ENCODE peak calls at places on chromosomes 6 and 20, in ten cellular contexts. B is heart right ventricle; G is heart left ventricle; Y is neuronal stem cell; E is naive thymus-derived CD4-positive, alpha-beta T cell; O is cardiac muscle cell; V is uterus; N is ascending aorta; M is psoas muscle; C is aorta. U is an unnamed sample.

GRCh38 chr6:75012018-75012417 is 193.8 kb downstream of the COL12A1 start:
- DNase-seq in N (no peak), E (no peak), G (no peak), M (no peak), C (no peak), B (no peak), O (peak), V (no peak), Y (no peak), U (no peak)

GRCh38 chr6:19736066-19736465 is 101.1 kb upstream of the ID4 start:
- DNase-seq in G (no peak), Y (no peak), B (no peak), M (no peak), O (no peak), N (no peak), V (no peak), C (no peak), E (no peak), U (no peak)

GRCh38 chr6:100806280-100806679 is 74.8 kb downstream of the ASCC3 start:
- DNase-seq in N (no peak), Y (no peak), M (no peak), V (no peak), O (peak), C (no peak), G (no peak), E (no peak), B (no peak), U (no peak)

GRCh38 chr20:32982617-32983458 is 21.4 kb downstream of the SUN5 start:
- DNase-seq in G (peak), N (no peak), Y (no peak), O (no peak), E (no peak), V (no peak), B (peak), C (peak), M (no peak), U (no peak)

GRCh38 chr6:7246401-7247178 is 66.4 kb downstream of the SSR1 start:
- DNase-seq in M (no peak), C (no peak), G (no peak), Y (no peak), B (no peak), V (no peak), O (no peak), N (no peak), E (no peak), U (no peak)

GRCh38 chr20:35017099-35017835 is 61.6 kb downstream of the MYH7B start:
- DNase-seq in M (no peak), G (no peak), B (no peak), E (no peak), O (no peak), V (no peak), N (peak), C (no peak), Y (no peak), U (no peak)

GRCh38 chr6:168964138-168964892 is 289.3 kb downstream of the THBS2 start:
- DNase-seq in E (no peak), C (no peak), Y (no peak), N (no peak), V (no peak), M (no peak), O (peak), G (no peak), B (no peak), U (no peak)

GRCh38 chr6:135888818-135889217 is 37.3 kb downstream of the PDE7B start:
- DNase-seq in N (no peak), M (no peak), Y (no peak), C (no peak), G (no peak), V (no peak), O (no peak), E (no peak), B (no peak), U (no peak)

GRCh38 chr6:17179246-17180073 is 77.6 kb downstream of the STMND1 start:
- DNase-seq in E (no peak), O (peak), N (no peak), B (no peak), V (no peak), M (no peak), G (no peak), C (no peak), Y (no peak), U (no peak)

GRCh38 chr20:10309326-10309725 is 90.7 kb downstream of the SNAP25 start:
- DNase-seq in Y (no peak), O (peak), E (no peak), M (no peak), N (no peak), B (no peak), G (no peak), V (no peak), C (no peak), U (no peak)

GRCh38 chr20:25336561-25337422 is 53.8 kb downstream of the ABHD12 start:
- DNase-seq in C (no peak), V (no peak), G (no peak), O (peak), Y (no peak), M (no peak), B (no peak), E (no peak), N (no peak), U (no peak)

GRCh38 chr6:145815351-145815772 is 767 bp upstream of the FBXO30 start:
- DNase-seq in G (no peak), E (no peak), Y (no peak), N (no peak), O (peak), V (no peak), M (peak), B (no peak), C (no peak), U (no peak)

GRCh38 chr6:131967948-131968347 is 16.8 kb upstream of the CCN2 start:
- DNase-seq in M (no peak), C (no peak), V (no peak), N (no peak), Y (no peak), B (no peak), O (no peak), G (no peak), E (no peak), U (no peak)

GRCh38 chr20:40687384-40688128 is 1.5 kb downstream of the MAFB start:
- DNase-seq in C (peak), E (no peak), B (peak), M (peak), N (peak), O (peak), V (peak), G (peak), Y (peak), U (no peak)

GRCh38 chr6:56652994-56653393 is 10.3 kb upstream of the DST start:
- DNase-seq in B (no peak), N (no peak), V (no peak), O (peak), G (no peak), M (no peak), C (no peak), E (no peak), Y (no peak), U (no peak)

GRCh38 chr6:161153725-161154124 is 120.1 kb downstream of the AGPAT4 start:
- DNase-seq in N (no peak), B (no peak), Y (no peak), V (no peak), C (no peak), G (no peak), E (no peak), M (no peak), O (no peak), U (no peak)

GRCh38 chr6:75436869-75437268 is 56.7 kb downstream of the FILIP1 start:
- DNase-seq in M (peak), Y (no peak), O (peak), N (no peak), B (peak), C (peak), G (peak), V (peak), E (no peak), U (no peak)

GRCh38 chr6:5665173-5665572 is 341.6 kb downstream of the NRN1 start:
- DNase-seq in G (no peak), B (no peak), C (no peak), E (peak), N (no peak), M (no peak), O (no peak), Y (no peak), V (no peak), U (no peak)
- H3K27ac ChIP-seq in G (no peak), B (no peak), C (no peak), E (peak), N (no peak), M (no peak), O (no peak), Y (no peak), V (no peak), U (peak)

GRCh38 chr20:63894358-63895201 is at the start of gene DNAJC5:
- DNase-seq in B (peak), E (peak), O (peak), Y (peak), V (peak), C (peak), N (peak), M (peak), G (peak), U (peak)

GRCh38 chr20:63893999-63894357 is 948 bp upstream of the DNAJC5 start:
- DNase-seq in E (no peak), O (no peak), V (no peak), C (no peak), M (no peak), N (no peak), B (no peak), Y (no peak), G (no peak), U (no peak)

GRCh38 chr20:63896136-63896890 is 1.4 kb downstream of the DNAJC5 start:
- DNase-seq in N (peak), G (peak), B (peak), V (no peak), Y (no peak), E (no peak), C (no peak), M (peak), O (peak), U (no peak)

GRCh38 chr20:63895886-63896135 is 885 bp downstream of the DNAJC5 start:
- DNase-seq in C (no peak), Y (no peak), E (peak), M (no peak), G (no peak), V (no peak), B (no peak), O (peak), N (no peak), U (no peak)

DNA sequence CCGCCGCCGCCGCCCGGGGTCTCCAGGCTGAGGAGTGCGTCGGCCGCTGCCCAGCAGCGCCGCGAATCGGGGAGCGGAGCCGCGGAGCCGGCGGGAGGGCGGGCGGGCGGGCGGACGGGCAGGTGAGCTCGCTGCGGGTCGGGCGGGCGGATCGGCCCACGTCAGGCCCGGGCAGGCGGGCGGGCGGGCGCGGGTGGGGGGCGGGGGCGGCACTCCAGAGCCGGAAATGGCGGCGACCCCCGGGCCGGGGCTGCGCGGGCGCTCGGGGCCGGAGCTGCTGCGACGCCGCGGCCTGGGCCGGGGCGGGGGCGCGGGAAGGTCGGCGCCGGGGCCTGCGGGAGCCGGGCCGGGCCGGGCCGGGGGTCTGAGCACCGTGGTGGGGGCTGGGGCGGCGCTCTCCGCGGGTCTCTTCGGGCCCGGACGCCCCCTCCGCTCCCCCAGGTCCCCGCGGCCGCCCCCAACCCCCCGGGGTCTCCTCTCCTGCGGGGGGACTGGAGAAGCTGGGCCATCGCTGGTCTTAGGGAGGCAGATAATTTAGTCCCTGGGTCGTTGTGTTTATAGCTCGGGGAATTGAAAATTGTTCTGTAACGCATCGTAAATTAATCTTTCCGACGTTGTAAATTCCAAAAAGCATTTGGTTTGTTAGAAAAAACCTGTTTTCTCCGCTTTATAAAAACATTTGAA is 418 bp downstream of the DNAJC5 start:
- DNase-seq in N (no peak), B (no peak), V (no peak), M (no peak), G (no peak), O (no peak), C (no peak), E (no peak), Y (no peak), U (no peak)
- H3K27ac ChIP-seq in N (peak), B (peak), V (peak), M (peak), G (no peak), O (peak), C (no peak), E (peak), Y (no peak), U (peak)

GRCh38 chr6:159494633-159495023 is 198.4 kb downstream of the SOD2 start:
- DNase-seq in C (no peak), G (no peak), O (no peak), E (no peak), N (no peak), M (no peak), V (no peak), Y (no peak), B (no peak), U (no peak)

GRCh38 chr6:159487636-159488035 is 205.4 kb downstream of the SOD2 start:
- DNase-seq in C (no peak), M (no peak), B (no peak), V (no peak), Y (no peak), O (peak), G (no peak), N (no peak), E (no peak), U (no peak)

GRCh38 chr6:159493888-159494632 is 199.0 kb downstream of the SOD2 start:
- DNase-seq in G (no peak), Y (no peak), M (no peak), C (no peak), O (peak), V (no peak), N (no peak), E (no peak), B (no peak), U (no peak)

GRCh38 chr6:159490298-159490937 is 202.6 kb downstream of the SOD2 start:
- DNase-seq in E (no peak), C (no peak), G (no peak), O (peak), N (no peak), M (peak), B (no peak), V (peak), Y (no peak), U (no peak)
- H3K27ac ChIP-seq in E (no peak), C (no peak), G (no peak), O (no peak), N (no peak), M (no peak), B (peak), V (no peak), Y (no peak), U (no peak)

DNA sequence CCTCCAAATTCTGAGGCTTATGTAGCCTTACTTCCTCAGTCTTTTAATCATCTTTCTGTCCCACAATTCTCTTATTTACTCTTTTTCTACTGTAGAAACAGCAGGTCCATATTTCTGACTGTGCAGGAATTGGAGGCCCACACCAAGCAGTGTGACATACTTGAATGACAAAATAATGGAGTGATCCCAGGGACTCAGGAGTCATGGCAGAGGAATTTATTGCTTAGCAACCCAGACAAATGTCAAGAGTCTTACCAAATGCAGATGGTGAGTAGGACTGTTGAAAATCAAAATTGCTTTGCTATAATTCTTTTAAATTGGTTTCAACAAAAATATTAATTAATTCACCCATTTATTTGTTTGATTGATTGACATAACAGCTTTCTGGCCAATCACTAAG is 59.9 kb downstream of the HTR1B start:
- DNase-seq in C (no peak), O (peak), B (no peak), E (no peak), N (peak), M (no peak), V (no peak), G (no peak), Y (peak), U (no peak)
- H3K27ac ChIP-seq in C (no peak), O (no peak), B (no peak), E (no peak), N (no peak), M (no peak), V (no peak), G (no peak), Y (no peak), U (no peak)

DNA sequence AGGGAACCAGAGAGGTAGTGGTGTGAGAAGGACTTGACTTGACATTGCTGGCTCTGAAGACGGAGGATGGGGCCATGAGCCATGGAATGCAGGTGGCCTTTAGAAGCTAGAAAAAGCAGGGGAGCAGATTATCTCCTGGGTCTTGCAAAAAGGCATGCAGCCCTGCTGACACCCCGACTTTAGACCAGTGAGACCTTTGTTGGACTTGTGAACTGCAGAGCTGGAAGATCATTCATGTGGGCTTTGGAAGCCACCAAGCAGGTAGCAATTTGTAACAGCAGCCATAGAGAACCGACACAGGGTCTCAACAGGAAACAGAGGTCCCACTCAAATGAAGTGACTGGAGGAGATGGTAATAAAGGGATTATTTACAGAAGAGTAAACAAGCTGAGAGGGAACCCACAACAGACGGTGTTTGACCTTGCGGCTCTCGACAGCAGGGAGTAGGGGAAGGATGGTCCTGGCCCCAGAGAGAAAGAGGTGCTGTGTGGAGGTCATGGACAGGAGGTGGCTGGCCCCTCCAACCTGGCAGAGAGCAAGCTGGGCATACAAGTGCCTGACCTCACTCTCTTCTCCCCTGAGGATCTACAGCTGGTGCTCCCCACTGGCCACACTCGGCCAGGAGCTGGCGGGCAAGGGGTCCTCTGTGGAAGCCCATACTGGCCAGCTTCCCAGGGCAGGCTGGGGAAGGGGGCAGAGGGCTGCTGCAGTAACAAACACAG is 43.9 kb downstream of the SLC22A23 start:
- DNase-seq in Y (no peak), M (no peak), V (no peak), C (no peak), O (no peak), B (no peak), E (no peak), N (no peak), G (no peak), U (no peak)
- H3K27ac ChIP-seq in Y (no peak), M (no peak), V (no peak), C (no peak), O (no peak), B (no peak), E (no peak), N (no peak), G (no peak), U (no peak)

U was measured in effector memory CD4-positive, alpha-beta T cell.